ENCODE peak calls at places on chromosomes 16 and 17, in seven cellular contexts. One of them, this sample, is unnamed.

GRCh38 chr17:43784628-43785101 is 4.4 kb downstream of the CFAP97D1 start:
- DNase-seq in uterus: no peak
- DNase-seq in mammary epithelial cell: peak
- DNase-seq in brain microvascular endothelial cell: peak
- DNase-seq in OCI-LY7: no peak
- DNase-seq in IMR-90: peak
- DNase-seq in colonic mucosa: no peak
- DNase-seq in this sample: no peak

GRCh38 chr16:66326995-66327513 is 39.4 kb upstream of the CDH5 start:
- DNase-seq in colonic mucosa: peak
- DNase-seq in IMR-90: no peak
- DNase-seq in mammary epithelial cell: no peak
- DNase-seq in uterus: no peak
- DNase-seq in brain microvascular endothelial cell: no peak
- DNase-seq in OCI-LY7: no peak
- DNase-seq in this sample: no peak

GRCh38 chr17:8060274-8060673 is 21.4 kb downstream of the ALOX15B start:
- DNase-seq in OCI-LY7: peak
- DNase-seq in IMR-90: peak
- DNase-seq in uterus: peak
- DNase-seq in brain microvascular endothelial cell: peak
- DNase-seq in mammary epithelial cell: peak
- DNase-seq in colonic mucosa: peak
- DNase-seq in this sample: no peak

GRCh38 chr17:55421179-55421934 is at the start of gene MMD:
- DNase-seq in OCI-LY7: peak
- DNase-seq in IMR-90: no peak
- DNase-seq in mammary epithelial cell: peak
- DNase-seq in brain microvascular endothelial cell: no peak
- DNase-seq in colonic mucosa: peak
- DNase-seq in uterus: peak
- DNase-seq in this sample: no peak

GRCh38 chr16:60261425-60261824 is 1527.3 kb upstream of the GOT2 start:
- DNase-seq in colonic mucosa: no peak
- DNase-seq in uterus: no peak
- DNase-seq in brain microvascular endothelial cell: no peak
- DNase-seq in OCI-LY7: no peak
- DNase-seq in mammary epithelial cell: no peak
- DNase-seq in IMR-90: no peak
- DNase-seq in this sample: no peak

GRCh38 chr17:71966459-71967313 is 154.1 kb upstream of the SOX9 start:
- DNase-seq in uterus: no peak
- DNase-seq in mammary epithelial cell: no peak
- DNase-seq in brain microvascular endothelial cell: no peak
- DNase-seq in OCI-LY7: no peak
- DNase-seq in colonic mucosa: no peak
- DNase-seq in IMR-90: no peak
- DNase-seq in this sample: peak

GRCh38 chr16:50351116-50351515 is 17.7 kb downstream of the BRD7 start:
- DNase-seq in brain microvascular endothelial cell: no peak
- DNase-seq in IMR-90: peak
- DNase-seq in uterus: no peak
- DNase-seq in OCI-LY7: no peak
- DNase-seq in colonic mucosa: no peak
- DNase-seq in mammary epithelial cell: no peak
- DNase-seq in this sample: no peak

GRCh38 chr16:3295783-3296182 is 9.4 kb downstream of the TIGD7 start:
- DNase-seq in brain microvascular endothelial cell: no peak
- DNase-seq in uterus: no peak
- DNase-seq in mammary epithelial cell: no peak
- DNase-seq in OCI-LY7: no peak
- DNase-seq in IMR-90: no peak
- DNase-seq in colonic mucosa: no peak
- DNase-seq in this sample: no peak

GRCh38 chr17:7549401-7550055 is 670 bp downstream of the TNFSF12 start:
- DNase-seq in IMR-90: no peak
- DNase-seq in mammary epithelial cell: no peak
- DNase-seq in uterus: no peak
- DNase-seq in brain microvascular endothelial cell: no peak
- DNase-seq in colonic mucosa: peak
- DNase-seq in OCI-LY7: no peak
- DNase-seq in this sample: peak

GRCh38 chr17:72726936-72727335 is 365.6 kb downstream of the SLC39A11 start:
- DNase-seq in IMR-90: peak
- DNase-seq in OCI-LY7: peak
- DNase-seq in brain microvascular endothelial cell: peak
- DNase-seq in mammary epithelial cell: peak
- DNase-seq in uterus: no peak
- DNase-seq in colonic mucosa: no peak
- DNase-seq in this sample: no peak

GRCh38 chr17:850828-851759 is 68.9 kb downstream of the MRM3 start:
- DNase-seq in brain microvascular endothelial cell: peak
- DNase-seq in mammary epithelial cell: peak
- DNase-seq in colonic mucosa: no peak
- DNase-seq in IMR-90: peak
- DNase-seq in uterus: peak
- DNase-seq in OCI-LY7: no peak
- DNase-seq in this sample: peak

GRCh38 chr16:3837851-3838564 is 42.5 kb downstream of the CREBBP start:
- DNase-seq in uterus: no peak
- DNase-seq in mammary epithelial cell: no peak
- DNase-seq in brain microvascular endothelial cell: no peak
- DNase-seq in IMR-90: no peak
- DNase-seq in colonic mucosa: no peak
- DNase-seq in OCI-LY7: no peak
- DNase-seq in this sample: no peak

GRCh38 chr17:81158688-81159590 is 6.4 kb upstream of the PVALEF start:
- DNase-seq in IMR-90: no peak
- DNase-seq in OCI-LY7: no peak
- DNase-seq in brain microvascular endothelial cell: no peak
- DNase-seq in mammary epithelial cell: no peak
- DNase-seq in colonic mucosa: no peak
- DNase-seq in uterus: no peak
- DNase-seq in this sample: no peak

GRCh38 chr17:79832211-79833109 is 6.8 kb downstream of the CBX4 start:
- DNase-seq in colonic mucosa: peak
- DNase-seq in mammary epithelial cell: no peak
- DNase-seq in uterus: no peak
- DNase-seq in brain microvascular endothelial cell: no peak
- DNase-seq in OCI-LY7: no peak
- DNase-seq in IMR-90: no peak
- DNase-seq in this sample: peak

GRCh38 chr16:88922114-88922825 is 54.7 kb downstream of the CBFA2T3 start:
- DNase-seq in colonic mucosa: peak
- DNase-seq in brain microvascular endothelial cell: peak
- DNase-seq in IMR-90: peak
- DNase-seq in mammary epithelial cell: peak
- DNase-seq in uterus: peak
- DNase-seq in OCI-LY7: no peak
- DNase-seq in this sample: peak

GRCh38 chr16:31710880-31711279 is 162.7 kb upstream of the ZNF267 start:
- DNase-seq in IMR-90: no peak
- DNase-seq in uterus: no peak
- DNase-seq in OCI-LY7: no peak
- DNase-seq in mammary epithelial cell: no peak
- DNase-seq in brain microvascular endothelial cell: no peak
- DNase-seq in colonic mucosa: no peak
- DNase-seq in this sample: no peak

GRCh38 chr16:88796278-88796677 is 7.3 kb upstream of the CDT1 start:
- DNase-seq in IMR-90: no peak
- DNase-seq in brain microvascular endothelial cell: no peak
- DNase-seq in colonic mucosa: no peak
- DNase-seq in uterus: no peak
- DNase-seq in OCI-LY7: no peak
- DNase-seq in mammary epithelial cell: no peak
- DNase-seq in this sample: no peak

GRCh38 chr16:55000595-55000994 is 69.9 kb downstream of the IRX5 start:
- DNase-seq in IMR-90: no peak
- DNase-seq in mammary epithelial cell: peak
- DNase-seq in uterus: no peak
- DNase-seq in colonic mucosa: no peak
- DNase-seq in OCI-LY7: no peak
- DNase-seq in brain microvascular endothelial cell: peak
- DNase-seq in this sample: no peak

GRCh38 chr16:77499373-77500285 is 64.8 kb upstream of the ADAMTS18 start:
- DNase-seq in uterus: peak
- DNase-seq in colonic mucosa: no peak
- DNase-seq in mammary epithelial cell: peak
- DNase-seq in IMR-90: no peak
- DNase-seq in brain microvascular endothelial cell: peak
- DNase-seq in OCI-LY7: no peak
- DNase-seq in this sample: peak

GRCh38 chr17:33701910-33702309 is 408.8 kb upstream of the ASIC2 start:
- DNase-seq in OCI-LY7: no peak
- DNase-seq in uterus: no peak
- DNase-seq in colonic mucosa: no peak
- DNase-seq in IMR-90: no peak
- DNase-seq in brain microvascular endothelial cell: no peak
- DNase-seq in mammary epithelial cell: no peak
- DNase-seq in this sample: no peak

GRCh38 chr16:15443753-15444152 is 9.4 kb downstream of the BMERB1 start:
- DNase-seq in uterus: no peak
- DNase-seq in OCI-LY7: no peak
- DNase-seq in mammary epithelial cell: no peak
- DNase-seq in IMR-90: no peak
- DNase-seq in colonic mucosa: no peak
- DNase-seq in brain microvascular endothelial cell: no peak
- DNase-seq in this sample: no peak

GRCh38 chr17:42313389-42313772 is 25.1 kb downstream of the STAT5A start:
- DNase-seq in brain microvascular endothelial cell: no peak
- DNase-seq in uterus: no peak
- DNase-seq in colonic mucosa: no peak
- DNase-seq in mammary epithelial cell: no peak
- DNase-seq in OCI-LY7: no peak
- DNase-seq in IMR-90: no peak
- DNase-seq in this sample: no peak

GRCh38 chr17:42313773-42314566 is 25.7 kb downstream of the STAT5A start:
- DNase-seq in IMR-90: no peak
- DNase-seq in mammary epithelial cell: peak
- DNase-seq in OCI-LY7: no peak
- DNase-seq in uterus: no peak
- DNase-seq in colonic mucosa: no peak
- DNase-seq in brain microvascular endothelial cell: no peak
- DNase-seq in this sample: no peak

GRCh38 chr17:42317256-42317966 is 29.1 kb downstream of the STAT5A start:
- DNase-seq in colonic mucosa: no peak
- DNase-seq in uterus: no peak
- DNase-seq in IMR-90: no peak
- DNase-seq in OCI-LY7: no peak
- DNase-seq in mammary epithelial cell: no peak
- DNase-seq in brain microvascular endothelial cell: no peak
- DNase-seq in this sample: no peak

GRCh38 chr17:42315402-42316156 is 27.3 kb downstream of the STAT5A start:
- DNase-seq in OCI-LY7: peak
- DNase-seq in colonic mucosa: no peak
- DNase-seq in IMR-90: no peak
- DNase-seq in brain microvascular endothelial cell: no peak
- DNase-seq in mammary epithelial cell: no peak
- DNase-seq in uterus: no peak
- DNase-seq in this sample: no peak

DNA sequence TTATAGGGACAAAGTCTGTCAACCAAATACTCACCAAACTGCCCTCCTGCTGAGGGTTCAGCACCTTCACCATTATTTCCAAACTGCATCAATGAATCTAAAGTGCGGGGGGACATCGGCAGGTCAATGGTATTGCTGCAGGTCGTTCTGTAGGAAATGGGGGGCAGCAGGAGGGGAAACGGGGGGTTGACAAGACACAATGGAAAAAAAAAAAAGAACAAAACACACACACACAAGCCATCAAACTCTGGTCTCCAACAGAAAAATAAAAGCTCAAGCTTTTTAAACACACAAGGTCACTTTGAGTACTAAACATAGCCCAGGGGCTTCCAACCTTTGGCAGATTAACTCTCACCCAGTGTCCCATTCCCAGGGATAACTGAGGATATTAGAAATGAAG is 28.5 kb downstream of the STAT5A start:
- DNase-seq in uterus: no peak
- DNase-seq in mammary epithelial cell: no peak
- DNase-seq in brain microvascular endothelial cell: no peak
- DNase-seq in colonic mucosa: no peak
- DNase-seq in IMR-90: no peak
- DNase-seq in OCI-LY7: no peak
- DNase-seq in this sample: no peak
- H3K27ac ChIP-seq in uterus: no peak
- H3K27ac ChIP-seq in mammary epithelial cell: no peak
- H3K27ac ChIP-seq in brain microvascular endothelial cell: no peak
- H3K27ac ChIP-seq in colonic mucosa: no peak
- H3K27ac ChIP-seq in IMR-90: no peak
- H3K27ac ChIP-seq in OCI-LY7: no peak
- H3K27ac ChIP-seq in this sample: peak

GRCh38 chr16:70591609-70592008 is 54.8 kb upstream of the IL34 start:
- DNase-seq in mammary epithelial cell: no peak
- DNase-seq in uterus: no peak
- DNase-seq in OCI-LY7: no peak
- DNase-seq in IMR-90: no peak
- DNase-seq in colonic mucosa: no peak
- DNase-seq in brain microvascular endothelial cell: no peak
- DNase-seq in this sample: no peak
- H3K4me3 ChIP-seq in mammary epithelial cell: no peak
- H3K4me3 ChIP-seq in uterus: no peak
- H3K4me3 ChIP-seq in OCI-LY7: no peak
- H3K4me3 ChIP-seq in IMR-90: no peak
- H3K4me3 ChIP-seq in colonic mucosa: no peak
- H3K4me3 ChIP-seq in brain microvascular endothelial cell: no peak
- H3K4me3 ChIP-seq in this sample: no peak

GRCh38 chr17:66507103-66507923 is 204.9 kb downstream of the PRKCA start:
- DNase-seq in uterus: peak
- DNase-seq in OCI-LY7: no peak
- DNase-seq in IMR-90: peak
- DNase-seq in brain microvascular endothelial cell: peak
- DNase-seq in colonic mucosa: peak
- DNase-seq in mammary epithelial cell: peak
- DNase-seq in this sample: no peak
- H3K27ac ChIP-seq in uterus: peak
- H3K27ac ChIP-seq in OCI-LY7: no peak
- H3K27ac ChIP-seq in IMR-90: peak
- H3K27ac ChIP-seq in brain microvascular endothelial cell: peak
- H3K27ac ChIP-seq in colonic mucosa: peak
- H3K27ac ChIP-seq in mammary epithelial cell: peak
- H3K27ac ChIP-seq in this sample: no peak

DNA sequence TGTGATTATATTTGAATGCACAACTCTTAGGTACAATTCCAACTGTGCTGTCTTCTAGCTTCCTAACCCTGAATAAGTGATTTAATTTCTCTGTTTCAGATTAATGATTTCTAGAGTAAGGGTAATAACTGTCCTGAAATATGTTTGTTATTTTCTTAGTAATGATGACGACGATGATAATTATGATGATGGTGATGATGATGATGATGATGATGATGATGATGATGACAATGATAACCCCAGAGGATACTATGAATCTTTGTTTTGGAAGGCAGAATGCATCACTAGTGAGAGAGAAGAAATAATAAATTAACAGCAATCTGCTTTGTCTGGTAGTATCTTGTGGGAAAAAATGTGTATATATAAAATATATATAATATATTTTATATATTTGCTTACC is 317.1 kb upstream of the CDH8 start:
- DNase-seq in uterus: no peak
- DNase-seq in mammary epithelial cell: no peak
- DNase-seq in brain microvascular endothelial cell: no peak
- DNase-seq in IMR-90: no peak
- DNase-seq in OCI-LY7: no peak
- DNase-seq in colonic mucosa: no peak
- DNase-seq in this sample: no peak
- H3K4me3 ChIP-seq in uterus: no peak
- H3K4me3 ChIP-seq in mammary epithelial cell: no peak
- H3K4me3 ChIP-seq in brain microvascular endothelial cell: no peak
- H3K4me3 ChIP-seq in IMR-90: no peak
- H3K4me3 ChIP-seq in OCI-LY7: no peak
- H3K4me3 ChIP-seq in colonic mucosa: no peak
- H3K4me3 ChIP-seq in this sample: no peak